ENCODE peak calls at places on chromosomes 1 and 21, in six cellular contexts. X is substantia nigra, P is tibial nerve, F is NCI-H2171 treated with DMSO at 0.1 percent for 48 hours, O is suprapubic skin, H is lower leg skin. D is an unnamed sample.

GRCh38 chr1:6909401-6909800 is 124.1 kb downstream of the CAMTA1 start:
- DNase-seq in X (no peak), P (no peak), F (no peak), O (no peak), H (no peak), D (no peak)

GRCh38 chr1:13792429-13792828 is 92.4 kb downstream of the PRDM2 start:
- DNase-seq in X (no peak), P (no peak), F (no peak), O (no peak), H (no peak), D (no peak)

GRCh38 chr21:45473496-45474322 is 68.5 kb downstream of the SLC19A1 start:
- DNase-seq in X (no peak), P (no peak), F (no peak), O (no peak), H (no peak), D (no peak)

GRCh38 chr1:179877586-179878265 is at the start of gene TOR1AIP2:
- DNase-seq in X (peak; percentile 66), P (peak; percentile 84), F (peak; percentile 86), O (peak; percentile 94), H (peak; percentile 91), D (peak; percentile 82)

GRCh38 chr21:17514124-17514481 is 1.3 kb downstream of the CXADR start:
- DNase-seq in X (no peak), P (no peak), F (no peak), O (no peak), H (no peak), D (no peak)

GRCh38 chr1:113226118-113226517 is 153.1 kb downstream of the LRIG2 start:
- DNase-seq in X (no peak), P (no peak), F (no peak), O (no peak), H (no peak), D (no peak)

GRCh38 chr1:39695011-39695410 is 3.8 kb upstream of the HPCAL4 start:
- DNase-seq in X (no peak), P (no peak), F (no peak), O (no peak), H (no peak), D (no peak)

GRCh38 chr1:245956225-245956624 is 550.9 kb downstream of the SMYD3 start:
- DNase-seq in X (no peak), P (no peak), F (no peak), O (no peak), H (peak; percentile 19), D (no peak)

GRCh38 chr1:41382531-41383090 is 21.4 kb downstream of the FOXO6 start:
- DNase-seq in X (no peak), P (peak; percentile 45), F (no peak), O (peak; percentile 88), H (no peak), D (no peak)

GRCh38 chr1:156475568-156476500 is 24.7 kb downstream of the MEF2D start:
- DNase-seq in X (no peak), P (no peak), F (peak; percentile 21), O (peak; percentile 88), H (peak; percentile 87), D (no peak)

GRCh38 chr1:220976390-220976789 is 97.1 kb downstream of the HLX start:
- DNase-seq in X (no peak), P (no peak), F (no peak), O (no peak), H (no peak), D (no peak)

GRCh38 chr21:45408811-45409261 is 3.9 kb downstream of the COL18A1 start:
- DNase-seq in X (no peak), P (no peak), F (no peak), O (no peak), H (no peak), D (no peak)

GRCh38 chr1:205711105-205712048 is 31.1 kb upstream of the SLC45A3 start:
- DNase-seq in X (no peak), P (no peak), F (peak; percentile 68), O (no peak), H (peak; percentile 69), D (peak; percentile 62)

GRCh38 chr1:98210064-98210463 is 289.2 kb upstream of the DPYD start:
- DNase-seq in X (no peak), P (no peak), F (no peak), O (no peak), H (no peak), D (no peak)

GRCh38 chr1:117051224-117052064 is 8.7 kb upstream of the TTF2 start:
- DNase-seq in X (no peak), P (no peak), F (no peak), O (no peak), H (peak; percentile 55), D (no peak)

GRCh38 chr1:245788269-245788668 is 633.5 kb downstream of the KIF26B start:
- DNase-seq in X (no peak), P (no peak), F (peak; percentile 18), O (no peak), H (peak; percentile 21), D (no peak)

GRCh38 chr1:242523968-242524570 is 428 bp downstream of the PLD5 start:
- DNase-seq in X (peak; percentile 65), P (no peak), F (peak; percentile 52), O (peak; percentile 81), H (no peak), D (peak; percentile 80)

GRCh38 chr1:26787381-26787705 is 407 bp upstream of the PIGV start:
- DNase-seq in X (no peak), P (no peak), F (no peak), O (no peak), H (no peak), D (peak; percentile 63)

GRCh38 chr21:44263221-44263671 is 1.5 kb upstream of the DNMT3L start:
- DNase-seq in X (no peak), P (no peak), F (no peak), O (no peak), H (no peak), D (no peak)

GRCh38 chr1:43451701-43452532 is 1.8 kb downstream of the HYI start:
- DNase-seq in X (no peak), P (no peak), F (no peak), O (no peak), H (no peak), D (no peak)

GRCh38 chr1:22044690-22045420 is 7.7 kb upstream of the CDC42 start:
- DNase-seq in X (no peak), P (no peak), F (peak; percentile 72), O (no peak), H (no peak), D (no peak)

GRCh38 chr21:32312976-32313375 is 14.3 kb downstream of the MRAP start:
- DNase-seq in X (no peak), P (no peak), F (no peak), O (peak; percentile 57), H (no peak), D (no peak)

GRCh38 chr1:78607334-78607927 is 12.8 kb upstream of the IFI44L start:
- DNase-seq in X (no peak), P (no peak), F (peak; percentile 9), O (no peak), H (no peak), D (no peak)

GRCh38 chr1:48807599-48808260 is 31.0 kb upstream of the BEND5 start:
- DNase-seq in X (no peak), P (no peak), F (no peak), O (no peak), H (no peak), D (no peak)

GRCh38 chr21:41888749-41889376 is 9.7 kb upstream of the PRDM15 start:
- DNase-seq in X (no peak), P (peak; percentile 19), F (no peak), O (no peak), H (no peak), D (no peak)

GRCh38 chr1:22544606-22545005 is 18.7 kb upstream of the EPHA8 start:
- DNase-seq in X (no peak), P (no peak), F (no peak), O (no peak), H (no peak), D (no peak)